ENCODE peak calls at places on chromosome 5, in five cellular contexts. One of them, this sample, is unnamed. For H3K4me1, the result is how much of the 10 kb centered on the place peaks cover.

GRCh38 chr5:139765409-139766217 is 30.0 kb upstream of the PSD2 start:
- DNase-seq in uterus: peak
- DNase-seq in fibroblast of lung: peak
- DNase-seq in prostate gland: peak
- DNase-seq in pancreas: peak
- DNase-seq in this sample: peak

GRCh38 chr5:56607551-56607950 is 207.8 kb upstream of the MAP3K1 start:
- DNase-seq in uterus: no peak
- DNase-seq in fibroblast of lung: peak
- DNase-seq in prostate gland: no peak
- DNase-seq in pancreas: no peak
- DNase-seq in this sample: no peak

GRCh38 chr5:97501965-97502305 is 318.9 kb upstream of the RIOK2 start:
- DNase-seq in uterus: no peak
- DNase-seq in fibroblast of lung: peak
- DNase-seq in prostate gland: no peak
- DNase-seq in pancreas: no peak
- DNase-seq in this sample: no peak

GRCh38 chr5:13245982-13246601 is 698.4 kb downstream of the DNAH5 start:
- DNase-seq in uterus: no peak
- DNase-seq in fibroblast of lung: no peak
- DNase-seq in prostate gland: no peak
- DNase-seq in pancreas: no peak
- DNase-seq in this sample: peak

GRCh38 chr5:147051193-147051592 is 172.6 kb upstream of the PPP2R2B start:
- DNase-seq in uterus: no peak
- DNase-seq in fibroblast of lung: peak
- DNase-seq in prostate gland: no peak
- DNase-seq in pancreas: no peak
- DNase-seq in this sample: no peak

GRCh38 chr5:181188700-181189362 is 16.2 kb downstream of the TRIM7 start:
- DNase-seq in uterus: peak
- DNase-seq in fibroblast of lung: peak
- DNase-seq in prostate gland: peak
- DNase-seq in pancreas: peak
- DNase-seq in this sample: no peak

GRCh38 chr5:83321656-83322055 is 149.9 kb upstream of the VCAN start:
- DNase-seq in uterus: no peak
- DNase-seq in fibroblast of lung: peak
- DNase-seq in prostate gland: no peak
- DNase-seq in pancreas: no peak
- DNase-seq in this sample: no peak

GRCh38 chr5:107633171-107633901 is 37.4 kb downstream of the EFNA5 start:
- DNase-seq in uterus: no peak
- DNase-seq in fibroblast of lung: peak
- DNase-seq in prostate gland: no peak
- DNase-seq in pancreas: no peak
- DNase-seq in this sample: no peak

GRCh38 chr5:77797133-77797532 is 21.0 kb upstream of the TBCA start:
- DNase-seq in uterus: no peak
- DNase-seq in fibroblast of lung: no peak
- DNase-seq in prostate gland: no peak
- DNase-seq in pancreas: no peak
- DNase-seq in this sample: no peak

GRCh38 chr5:140246378-140247122 is 56.4 kb downstream of the PFDN1 start:
- DNase-seq in uterus: peak
- DNase-seq in fibroblast of lung: peak
- DNase-seq in prostate gland: no peak
- DNase-seq in pancreas: no peak
- DNase-seq in this sample: no peak

GRCh38 chr5:107542428-107542827 is 128.3 kb downstream of the EFNA5 start:
- DNase-seq in uterus: peak
- DNase-seq in fibroblast of lung: peak
- DNase-seq in prostate gland: peak
- DNase-seq in pancreas: peak
- DNase-seq in this sample: no peak

GRCh38 chr5:139394123-139394653 is 716 bp downstream of the PROB1 start:
- DNase-seq in uterus: peak
- DNase-seq in fibroblast of lung: no peak
- DNase-seq in prostate gland: no peak
- DNase-seq in pancreas: no peak
- DNase-seq in this sample: peak

GRCh38 chr5:21687621-21688020 is 1165.5 kb downstream of the CDH12 start:
- DNase-seq in uterus: no peak
- DNase-seq in fibroblast of lung: no peak
- DNase-seq in prostate gland: no peak
- DNase-seq in pancreas: no peak
- DNase-seq in this sample: no peak

GRCh38 chr5:7094626-7095025 is 301.3 kb upstream of the ADCY2 start:
- DNase-seq in uterus: no peak
- DNase-seq in fibroblast of lung: no peak
- DNase-seq in prostate gland: no peak
- DNase-seq in pancreas: no peak
- DNase-seq in this sample: peak

GRCh38 chr5:83899351-83899970 is 178.8 kb upstream of the HAPLN1 start:
- DNase-seq in uterus: no peak
- DNase-seq in fibroblast of lung: peak
- DNase-seq in prostate gland: no peak
- DNase-seq in pancreas: no peak
- DNase-seq in this sample: no peak

GRCh38 chr5:167688331-167688730 is 603.1 kb upstream of the WWC1 start:
- DNase-seq in uterus: no peak
- DNase-seq in fibroblast of lung: no peak
- DNase-seq in prostate gland: no peak
- DNase-seq in pancreas: no peak
- DNase-seq in this sample: no peak

GRCh38 chr5:1020461-1020961 is 11.9 kb downstream of the NKD2 start:
- DNase-seq in uterus: no peak
- DNase-seq in fibroblast of lung: no peak
- DNase-seq in prostate gland: no peak
- DNase-seq in pancreas: no peak
- DNase-seq in this sample: no peak

GRCh38 chr5:180330810-180331646 is 22.1 kb downstream of the GFPT2 start:
- DNase-seq in uterus: peak
- DNase-seq in fibroblast of lung: peak
- DNase-seq in prostate gland: no peak
- DNase-seq in pancreas: peak
- DNase-seq in this sample: no peak

GRCh38 chr5:68803881-68804319 is 289.9 kb upstream of the SLC30A5 start:
- DNase-seq in uterus: no peak
- DNase-seq in fibroblast of lung: no peak
- DNase-seq in prostate gland: no peak
- DNase-seq in pancreas: no peak
- DNase-seq in this sample: no peak

GRCh38 chr5:96151891-96152290 is 190.2 kb upstream of the ELL2 start:
- DNase-seq in uterus: no peak
- DNase-seq in fibroblast of lung: no peak
- DNase-seq in prostate gland: no peak
- DNase-seq in pancreas: no peak
- DNase-seq in this sample: no peak

GRCh38 chr5:131589510-131590348 is 45.3 kb downstream of the RAPGEF6 start:
- DNase-seq in uterus: no peak
- DNase-seq in fibroblast of lung: peak
- DNase-seq in prostate gland: no peak
- DNase-seq in pancreas: no peak
- DNase-seq in this sample: peak

GRCh38 chr5:132017738-132018625 is 6.5 kb upstream of the ACSL6 start:
- DNase-seq in uterus: no peak
- DNase-seq in fibroblast of lung: no peak
- DNase-seq in prostate gland: no peak
- DNase-seq in pancreas: no peak
- DNase-seq in this sample: no peak

DNA sequence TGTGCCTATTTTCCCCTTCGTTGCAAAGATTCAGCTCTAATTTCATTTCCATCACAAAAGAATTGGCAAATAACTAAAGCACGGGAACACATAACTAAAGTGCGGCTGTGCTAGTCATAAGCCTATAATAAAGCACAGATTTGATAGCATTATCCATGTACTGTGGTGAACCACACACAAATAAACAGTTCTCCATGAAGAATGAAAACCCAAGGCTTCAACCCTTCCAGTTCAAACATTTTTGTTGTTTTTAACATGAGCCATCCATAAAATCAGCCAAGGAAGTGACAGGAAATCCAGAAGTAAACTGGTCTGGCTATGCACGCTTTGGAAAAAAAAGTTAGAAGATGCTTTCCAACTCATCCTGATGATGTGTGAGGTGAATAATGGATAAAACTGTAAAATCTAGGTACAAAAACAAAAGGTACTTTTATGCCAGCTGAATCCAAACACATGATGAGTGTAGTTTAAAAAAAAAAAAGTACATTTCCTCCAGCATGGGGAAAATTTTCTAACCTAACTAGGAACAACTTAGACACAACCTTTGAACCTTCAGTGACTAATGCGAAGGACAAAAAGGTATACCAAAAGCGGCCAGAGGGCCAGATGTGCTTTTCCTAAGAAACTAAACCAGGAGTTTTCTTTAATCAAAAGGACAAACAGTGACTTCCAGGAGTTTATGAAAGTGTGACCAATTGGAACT is 10.2 kb downstream of the ZNF608 start:
- DNase-seq in uterus: no peak
- DNase-seq in fibroblast of lung: peak
- DNase-seq in prostate gland: no peak
- DNase-seq in pancreas: no peak
- DNase-seq in this sample: no peak
- H3K4me1 ChIP-seq in uterus: under half
- H3K4me1 ChIP-seq in fibroblast of lung: under half
- H3K4me1 ChIP-seq in prostate gland: under half
- H3K4me1 ChIP-seq in pancreas: under half
- H3K4me1 ChIP-seq in this sample: under half

DNA sequence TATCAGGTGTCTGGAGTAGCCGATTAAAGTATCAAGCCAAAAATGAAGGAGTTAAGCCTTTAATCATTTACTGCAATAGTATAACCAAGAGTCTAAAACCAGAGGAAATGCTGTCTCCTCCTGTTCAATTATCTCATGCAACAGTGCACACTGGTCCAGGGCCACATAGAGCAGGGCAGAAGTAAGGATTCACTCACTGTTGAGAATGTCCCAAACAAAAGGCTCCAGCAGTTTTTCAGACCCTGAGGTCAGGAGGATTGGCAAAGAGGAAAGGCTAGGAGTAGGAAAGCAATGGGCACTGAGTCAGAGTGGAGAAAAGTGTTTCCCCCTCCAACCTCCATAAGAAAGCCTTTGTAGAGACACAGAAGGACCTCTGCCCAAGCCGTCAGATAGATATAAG is 168.2 kb downstream of the RNF180 start:
- DNase-seq in uterus: no peak
- DNase-seq in fibroblast of lung: no peak
- DNase-seq in prostate gland: no peak
- DNase-seq in pancreas: no peak
- DNase-seq in this sample: no peak
- H3K4me1 ChIP-seq in uterus: under half
- H3K4me1 ChIP-seq in fibroblast of lung: under half
- H3K4me1 ChIP-seq in prostate gland: under half
- H3K4me1 ChIP-seq in pancreas: under half
- H3K4me1 ChIP-seq in this sample: under half

GRCh38 chr5:142973932-142974331 is 203.8 kb downstream of the ARHGAP26 start:
- DNase-seq in uterus: no peak
- DNase-seq in fibroblast of lung: no peak
- DNase-seq in prostate gland: no peak
- DNase-seq in pancreas: no peak
- DNase-seq in this sample: no peak
- H3K4me1 ChIP-seq in uterus: under half
- H3K4me1 ChIP-seq in fibroblast of lung: under half
- H3K4me1 ChIP-seq in prostate gland: under half
- H3K4me1 ChIP-seq in pancreas: under half
- H3K4me1 ChIP-seq in this sample: under half

GRCh38 chr5:40984884-40985283 is 75.6 kb downstream of the C7 start:
- DNase-seq in uterus: no peak
- DNase-seq in fibroblast of lung: peak
- DNase-seq in prostate gland: no peak
- DNase-seq in pancreas: no peak
- DNase-seq in this sample: no peak
- H3K4me1 ChIP-seq in uterus: under half
- H3K4me1 ChIP-seq in fibroblast of lung: under half
- H3K4me1 ChIP-seq in prostate gland: under half
- H3K4me1 ChIP-seq in pancreas: under half
- H3K4me1 ChIP-seq in this sample: under half

GRCh38 chr5:150301170-150301505 is 1.6 kb downstream of the ARSI start:
- DNase-seq in uterus: peak
- DNase-seq in fibroblast of lung: peak
- DNase-seq in prostate gland: no peak
- DNase-seq in pancreas: no peak
- DNase-seq in this sample: no peak
- H3K4me1 ChIP-seq in uterus: under half
- H3K4me1 ChIP-seq in fibroblast of lung: under half
- H3K4me1 ChIP-seq in prostate gland: under half
- H3K4me1 ChIP-seq in pancreas: under half
- H3K4me1 ChIP-seq in this sample: under half

DNA sequence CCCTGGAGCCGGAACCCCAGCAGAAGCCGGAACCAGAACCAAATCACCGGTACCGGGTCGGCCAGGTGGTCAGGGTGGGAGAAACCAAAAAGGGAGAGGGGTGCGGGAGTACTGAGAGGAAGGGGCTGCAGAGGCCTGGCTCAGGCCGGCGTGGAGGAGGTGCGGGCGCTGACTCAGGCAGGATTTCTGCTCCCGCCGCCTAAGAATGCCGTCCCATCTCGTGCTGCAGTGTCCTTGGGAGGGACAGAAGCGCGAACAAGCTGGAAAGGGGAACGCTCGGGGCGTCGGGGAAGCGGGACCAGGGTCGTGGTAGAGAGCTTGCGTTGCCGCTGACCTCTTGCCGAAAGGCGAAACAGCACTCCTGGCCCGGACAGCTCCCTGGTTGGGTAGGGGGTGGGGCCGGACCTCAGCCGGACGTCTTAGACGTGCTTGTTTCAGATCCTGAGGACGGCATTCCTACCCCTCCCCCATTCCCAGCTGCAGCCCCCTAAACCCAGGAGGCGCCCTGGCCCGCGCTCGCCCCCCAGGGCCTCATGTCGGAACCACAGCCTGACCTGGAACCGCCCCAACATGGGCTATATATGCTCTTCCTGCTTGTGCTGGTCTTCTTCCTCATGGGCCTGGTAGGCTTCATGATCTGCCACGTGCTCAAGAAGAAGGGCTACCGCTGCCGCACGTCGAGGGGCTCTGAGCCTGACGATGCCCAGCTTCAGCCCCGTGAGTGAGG is 1.1 kb downstream of the RELL2 start:
- DNase-seq in uterus: peak
- DNase-seq in fibroblast of lung: peak
- DNase-seq in prostate gland: peak
- DNase-seq in pancreas: peak
- DNase-seq in this sample: peak
- H3K4me1 ChIP-seq in uterus: under half
- H3K4me1 ChIP-seq in fibroblast of lung: under half
- H3K4me1 ChIP-seq in prostate gland: under half
- H3K4me1 ChIP-seq in pancreas: under half
- H3K4me1 ChIP-seq in this sample: under half

DNA sequence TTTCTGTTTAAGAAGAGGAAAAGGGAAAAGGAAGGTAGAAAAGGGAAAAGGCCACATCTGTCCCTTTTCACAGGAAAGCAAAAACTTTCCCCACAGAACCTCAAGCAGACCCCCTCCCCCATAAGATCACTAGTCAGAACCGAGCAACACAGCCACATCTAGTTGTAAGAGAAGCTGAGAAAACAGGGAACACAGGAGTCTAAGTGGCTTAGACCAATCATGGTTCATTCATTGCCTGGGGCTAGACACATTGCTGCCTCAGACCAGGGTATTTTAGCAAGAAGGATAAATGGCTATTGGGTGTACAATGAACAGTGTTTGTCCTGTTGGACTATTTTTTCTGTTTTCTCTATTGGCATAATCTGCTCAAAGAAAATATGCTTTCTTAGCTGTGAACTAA is 98.0 kb downstream of the ARL15 start:
- DNase-seq in uterus: no peak
- DNase-seq in fibroblast of lung: no peak
- DNase-seq in prostate gland: no peak
- DNase-seq in pancreas: no peak
- DNase-seq in this sample: no peak
- H3K4me1 ChIP-seq in uterus: under half
- H3K4me1 ChIP-seq in fibroblast of lung: under half
- H3K4me1 ChIP-seq in prostate gland: under half
- H3K4me1 ChIP-seq in pancreas: under half
- H3K4me1 ChIP-seq in this sample: under half

This sample was measured in NT2/D1.